ENCODE peak calls at places on chromosome 19, in six cellular contexts. One of them, this sample, is unnamed.

GRCh38 chr19:29325241-29325975 is 112.5 kb upstream of the UQCRFS1 start:
- DNase-seq in skeletal muscle cell: no peak
- DNase-seq in colonic mucosa: no peak
- DNase-seq in GM20000: no peak
- DNase-seq in endothelial cell: no peak
- DNase-seq in cardiac fibroblast: no peak
- DNase-seq in this sample: no peak

GRCh38 chr19:797528-798414 is 519 bp downstream of the PTBP1 start:
- DNase-seq in GM20000: peak
- DNase-seq in colonic mucosa: peak
- DNase-seq in cardiac fibroblast: peak
- DNase-seq in endothelial cell: peak
- DNase-seq in skeletal muscle cell: peak
- DNase-seq in this sample: peak

GRCh38 chr19:2922987-2923386 is 21.8 kb downstream of the ZNF77 start:
- DNase-seq in GM20000: no peak
- DNase-seq in cardiac fibroblast: no peak
- DNase-seq in endothelial cell: no peak
- DNase-seq in skeletal muscle cell: no peak
- DNase-seq in colonic mucosa: no peak
- DNase-seq in this sample: peak

GRCh38 chr19:47005873-47006272 is 13.8 kb upstream of the NPAS1 start:
- DNase-seq in GM20000: no peak
- DNase-seq in colonic mucosa: no peak
- DNase-seq in skeletal muscle cell: no peak
- DNase-seq in cardiac fibroblast: no peak
- DNase-seq in endothelial cell: no peak
- DNase-seq in this sample: peak

GRCh38 chr19:48881741-48882657 is 9.8 kb downstream of the PPP1R15A start:
- DNase-seq in cardiac fibroblast: no peak
- DNase-seq in endothelial cell: no peak
- DNase-seq in GM20000: no peak
- DNase-seq in colonic mucosa: no peak
- DNase-seq in skeletal muscle cell: no peak
- DNase-seq in this sample: peak

GRCh38 chr19:56566904-56567273 is 379 bp upstream of the ZNF470 start:
- DNase-seq in GM20000: peak
- DNase-seq in cardiac fibroblast: peak
- DNase-seq in colonic mucosa: peak
- DNase-seq in endothelial cell: peak
- DNase-seq in skeletal muscle cell: no peak
- DNase-seq in this sample: peak

GRCh38 chr19:28061111-28061510 is 1151.8 kb downstream of the UQCRFS1 start:
- DNase-seq in endothelial cell: no peak
- DNase-seq in colonic mucosa: no peak
- DNase-seq in skeletal muscle cell: no peak
- DNase-seq in GM20000: no peak
- DNase-seq in cardiac fibroblast: no peak
- DNase-seq in this sample: no peak

GRCh38 chr19:35139618-35139943 is 957 bp downstream of the FXYD1 start:
- DNase-seq in skeletal muscle cell: no peak
- DNase-seq in cardiac fibroblast: no peak
- DNase-seq in GM20000: no peak
- DNase-seq in colonic mucosa: no peak
- DNase-seq in endothelial cell: no peak
- DNase-seq in this sample: no peak

GRCh38 chr19:16760990-16761389 is 41.3 kb downstream of the NWD1 start:
- DNase-seq in skeletal muscle cell: no peak
- DNase-seq in GM20000: no peak
- DNase-seq in endothelial cell: no peak
- DNase-seq in cardiac fibroblast: no peak
- DNase-seq in colonic mucosa: no peak
- DNase-seq in this sample: no peak

GRCh38 chr19:38266981-38267597 is 2.7 kb downstream of the SPINT2 start:
- DNase-seq in colonic mucosa: peak
- DNase-seq in skeletal muscle cell: no peak
- DNase-seq in endothelial cell: no peak
- DNase-seq in GM20000: no peak
- DNase-seq in cardiac fibroblast: peak
- DNase-seq in this sample: no peak

GRCh38 chr19:6014551-6015135 is 36.7 kb upstream of the RANBP3 start:
- DNase-seq in colonic mucosa: no peak
- DNase-seq in cardiac fibroblast: no peak
- DNase-seq in endothelial cell: no peak
- DNase-seq in GM20000: no peak
- DNase-seq in skeletal muscle cell: no peak
- DNase-seq in this sample: no peak

GRCh38 chr19:14033946-14034345 is 2.4 kb downstream of the IL27RA start:
- DNase-seq in cardiac fibroblast: no peak
- DNase-seq in GM20000: no peak
- DNase-seq in skeletal muscle cell: no peak
- DNase-seq in endothelial cell: no peak
- DNase-seq in colonic mucosa: no peak
- DNase-seq in this sample: no peak

GRCh38 chr19:30355586-30355985 is 16.6 kb upstream of the ZNF536 start:
- DNase-seq in skeletal muscle cell: no peak
- DNase-seq in colonic mucosa: no peak
- DNase-seq in cardiac fibroblast: no peak
- DNase-seq in GM20000: no peak
- DNase-seq in endothelial cell: no peak
- DNase-seq in this sample: no peak

GRCh38 chr19:29075149-29075548 is 137.8 kb downstream of the UQCRFS1 start:
- DNase-seq in cardiac fibroblast: no peak
- DNase-seq in endothelial cell: no peak
- DNase-seq in GM20000: no peak
- DNase-seq in skeletal muscle cell: no peak
- DNase-seq in colonic mucosa: no peak
- DNase-seq in this sample: no peak

This sample was measured in GM23338.